ENCODE peak calls at places on chromosomes 12 and 14, in five cellular contexts. P, Q, E, Z and K are unnamed samples.

GRCh38 chr12:78697817-78698415 is 166.7 kb upstream of the SYT1 start:
- DNase-seq in P (no peak), Q (no peak), E (no peak), Z (no peak), K (no peak)

GRCh38 chr14:33699300-33699699 is 251.6 kb downstream of the EGLN3 start:
- DNase-seq in P (peak), Q (no peak), E (no peak), Z (no peak), K (no peak)

GRCh38 chr12:98022961-98023360 is 492.4 kb upstream of the TMPO start:
- DNase-seq in P (no peak), Q (no peak), E (no peak), Z (no peak), K (no peak)

GRCh38 chr14:87869619-87870583 is 123.1 kb downstream of the GALC start:
- DNase-seq in P (peak), Q (no peak), E (no peak), Z (no peak), K (peak)

GRCh38 chr14:103349982-103350381 is 15.9 kb downstream of the EIF5 start:
- DNase-seq in P (no peak), Q (no peak), E (no peak), Z (no peak), K (no peak)

GRCh38 chr14:33343016-33343415 is 404.3 kb downstream of the NPAS3 start:
- DNase-seq in P (no peak), Q (no peak), E (no peak), Z (no peak), K (peak)

GRCh38 chr14:85527458-85527857 is 2.5 kb upstream of the FLRT2 start:
- DNase-seq in P (peak), Q (no peak), E (no peak), Z (peak), K (peak)

GRCh38 chr14:86540636-86541247 is 1010.8 kb downstream of the FLRT2 start:
- DNase-seq in P (peak), Q (no peak), E (no peak), Z (no peak), K (no peak)

GRCh38 chr12:113514602-113515001 is 42.9 kb upstream of the LHX5 start:
- DNase-seq in P (no peak), Q (no peak), E (no peak), Z (no peak), K (no peak)

GRCh38 chr14:29926701-29927595 is 699 bp downstream of the PRKD1 start:
- DNase-seq in P (peak), Q (no peak), E (peak), Z (peak), K (peak)

GRCh38 chr14:21668377-21668776 is 5.2 kb downstream of the OR4E1 start:
- DNase-seq in P (peak), Q (no peak), E (no peak), Z (peak), K (peak)

GRCh38 chr12:109685574-109686447 is 27.8 kb upstream of the FAM222A start:
- DNase-seq in P (no peak), Q (no peak), E (peak), Z (peak), K (no peak)

GRCh38 chr12:77072833-77073495 is 7.6 kb upstream of the E2F7 start:
- DNase-seq in P (peak), Q (no peak), E (no peak), Z (no peak), K (peak)

GRCh38 chr14:38238332-38238731 is 17.6 kb downstream of the CLEC14A start:
- DNase-seq in P (no peak), Q (no peak), E (no peak), Z (peak), K (peak)

GRCh38 chr12:87054225-87054624 is 798.0 kb upstream of the MGAT4C start:
- DNase-seq in P (peak), Q (no peak), E (no peak), Z (peak), K (peak)

GRCh38 chr12:7460375-7461259 is 16.7 kb upstream of the CD163L1 start:
- DNase-seq in P (peak), Q (peak), E (no peak), Z (peak), K (peak)

GRCh38 chr12:101719566-101719965 is 19.7 kb downstream of the SYCP3 start:
- DNase-seq in P (peak), Q (no peak), E (no peak), Z (no peak), K (no peak)

GRCh38 chr14:73740921-73741326 is 26.7 kb upstream of the PNMA1 start:
- DNase-seq in P (peak), Q (no peak), E (peak), Z (peak), K (peak)

GRCh38 chr12:89862511-89863331 is 154.1 kb upstream of the ATP2B1 start:
- DNase-seq in P (no peak), Q (peak), E (no peak), Z (peak), K (no peak)

GRCh38 chr12:94150483-94151225 is 2.3 kb downstream of the PLXNC1 start:
- DNase-seq in P (no peak), Q (peak), E (peak), Z (no peak), K (no peak)

GRCh38 chr12:54657048-54657696 is 9.0 kb upstream of the DCD start:
- DNase-seq in P (no peak), Q (no peak), E (no peak), Z (no peak), K (no peak)

GRCh38 chr14:34911209-34912150 is 36.3 kb upstream of the BAZ1A start:
- DNase-seq in P (peak), Q (no peak), E (no peak), Z (peak), K (peak)

GRCh38 chr12:126337556-126337955 is 1272.3 kb downstream of the AACS start:
- DNase-seq in P (peak), Q (no peak), E (no peak), Z (peak), K (peak)

GRCh38 chr14:51006781-51007211 is 62.5 kb upstream of the PYGL start:
- DNase-seq in P (peak), Q (no peak), E (no peak), Z (peak), K (peak)

GRCh38 chr12:1277905-1278304 is 286.9 kb downstream of the ERC1 start:
- DNase-seq in P (no peak), Q (peak), E (no peak), Z (peak), K (no peak)

GRCh38 chr12:110669193-110669502 is 19.8 kb downstream of the HVCN1 start:
- DNase-seq in P (no peak), Q (no peak), E (peak), Z (no peak), K (no peak)

GRCh38 chr14:57747036-57747435 is 118.9 kb downstream of the SLC35F4 start:
- DNase-seq in P (peak), Q (no peak), E (no peak), Z (no peak), K (peak)

GRCh38 chr12:108630481-108631207 is 3.0 kb downstream of the SELPLG start:
- DNase-seq in P (peak), Q (no peak), E (no peak), Z (peak), K (no peak)

GRCh38 chr14:91872517-91873470 is 5.5 kb upstream of the TC2N start:
- DNase-seq in P (peak), Q (peak), E (peak), Z (no peak), K (peak)

GRCh38 chr14:52154992-52155655 is 86.3 kb upstream of the NID2 start:
- DNase-seq in P (no peak), Q (no peak), E (no peak), Z (no peak), K (no peak)

GRCh38 chr12:67774983-67775587 is 126.5 kb downstream of the DYRK2 start:
- DNase-seq in P (no peak), Q (no peak), E (no peak), Z (no peak), K (no peak)

GRCh38 chr12:116718578-116719454 is 19.1 kb downstream of the SPRING1 start:
- DNase-seq in P (peak), Q (no peak), E (no peak), Z (peak), K (peak)

GRCh38 chr12:101604132-101604531 is 9.4 kb downstream of the MYBPC1 start:
- DNase-seq in P (no peak), Q (no peak), E (no peak), Z (no peak), K (no peak)

GRCh38 chr14:23612802-23613201 is 23.4 kb upstream of the DHRS2 start:
- DNase-seq in P (no peak), Q (no peak), E (no peak), Z (no peak), K (no peak)

GRCh38 chr12:92462049-92462448 is 240.7 kb upstream of the PLEKHG7 start:
- DNase-seq in P (no peak), Q (no peak), E (no peak), Z (peak), K (peak)

GRCh38 chr14:38238881-38239280 is 17.0 kb downstream of the CLEC14A start:
- DNase-seq in P (no peak), Q (no peak), E (no peak), Z (peak), K (no peak)

GRCh38 chr12:47377414-47378221 is 297.9 kb upstream of the AMIGO2 start:
- DNase-seq in P (peak), Q (no peak), E (peak), Z (peak), K (peak)

GRCh38 chr14:68449565-68450295 is 343.1 kb downstream of the ZFP36L1 start:
- DNase-seq in P (no peak), Q (no peak), E (no peak), Z (peak), K (no peak)

GRCh38 chr12:104985206-104985605 is 910 bp upstream of the NOPCHAP1 start:
- DNase-seq in P (no peak), Q (no peak), E (no peak), Z (no peak), K (no peak)